ENCODE peak calls at places on chromosome 18, in four cellular contexts. Q is GM23338, N is Panc1, J is HepG2. V is an unnamed sample.

GRCh38 chr18:74139888-74140287 is 7.7 kb downstream of the FBXO15 start:
- ATAC-seq in J (no peak), Q (no peak), N (no peak), V (no peak)

GRCh38 chr18:67665266-67665665 is 148.7 kb upstream of the DSEL start:
- ATAC-seq in Q (no peak), N (no peak), J (no peak), V (no peak)

GRCh38 chr18:46386788-46387187 is 270.2 kb downstream of the LOXHD1 start:
- ATAC-seq in N (no peak), Q (no peak), J (no peak), V (peak)

GRCh38 chr18:49082714-49083688 is 132.2 kb upstream of the SMAD7 start:
- ATAC-seq in Q (no peak), J (no peak), N (no peak), V (no peak)

GRCh38 chr18:10244341-10244740 is 210.1 kb upstream of the APCDD1 start:
- ATAC-seq in Q (no peak), N (no peak), J (no peak), V (no peak)

GRCh38 chr18:10544093-10544748 is 18.4 kb downstream of the NAPG start:
- ATAC-seq in Q (peak), N (no peak), J (peak), V (no peak)

GRCh38 chr18:46264255-46264654 is 160.1 kb downstream of the HAUS1 start:
- ATAC-seq in J (no peak), N (no peak), Q (peak), V (no peak)

GRCh38 chr18:48124857-48125626 is 194.6 kb upstream of the SMAD2 start:
- ATAC-seq in Q (no peak), N (no peak), J (no peak), V (no peak)

GRCh38 chr18:50558948-50559749 is 738 bp upstream of the MAPK4 start:
- ATAC-seq in N (no peak), Q (peak), J (peak), V (no peak)

GRCh38 chr18:69763002-69763401 is 184.7 kb downstream of the CD226 start:
- ATAC-seq in J (no peak), N (no peak), Q (no peak), V (no peak)

GRCh38 chr18:65659312-65659711 is 91.5 kb upstream of the CDH7 start:
- ATAC-seq in Q (no peak), J (no peak), N (no peak), V (no peak)

GRCh38 chr18:26383454-26384270 is 157.4 kb downstream of the TAF4B start:
- ATAC-seq in Q (peak), J (peak), N (peak), V (no peak)

GRCh38 chr18:36338420-36338933 is 41.0 kb downstream of the FHOD3 start:
- ATAC-seq in J (peak), N (no peak), Q (no peak), V (no peak)

GRCh38 chr18:58175122-58175687 is 131.2 kb downstream of the NEDD4L start:
- ATAC-seq in J (peak), N (peak), Q (peak), V (no peak)

GRCh38 chr18:48841381-48842258 is 109.1 kb downstream of the SMAD7 start:
- ATAC-seq in Q (peak), J (peak), N (no peak), V (peak)

GRCh38 chr18:32770651-32771168 is 2.1 kb downstream of the KLHL14 start:
- ATAC-seq in Q (peak), N (no peak), J (peak), V (peak)

GRCh38 chr18:8946046-8946838 is 156.3 kb upstream of the NDUFV2 start:
- ATAC-seq in Q (no peak), N (no peak), J (no peak), V (no peak)

GRCh38 chr18:79797518-79798345 is at the start of gene KCNG2:
- ATAC-seq in J (peak), Q (peak), N (peak), V (no peak)

GRCh38 chr18:35770360-35770759 is 188.8 kb downstream of the GALNT1 start:
- ATAC-seq in J (no peak), N (no peak), Q (no peak), V (no peak)

GRCh38 chr18:56076735-56077134 is 488.7 kb upstream of the TCF4 start:
- ATAC-seq in Q (no peak), J (no peak), N (no peak), V (no peak)

GRCh38 chr18:70195014-70195614 is 10.4 kb downstream of the RTTN start:
- ATAC-seq in J (no peak), Q (no peak), N (no peak), V (no peak)

GRCh38 chr18:79182047-79182713 is 113.0 kb downstream of the ATP9B start:
- ATAC-seq in N (no peak), Q (peak), J (no peak), V (no peak)

GRCh38 chr18:56240405-56240804 is 398.0 kb downstream of the TXNL1 start:
- ATAC-seq in Q (no peak), N (no peak), J (no peak), V (no peak)

GRCh38 chr18:686339-687111 is 25.9 kb downstream of the ENOSF1 start:
- ATAC-seq in N (peak), Q (peak), J (peak), V (no peak)

GRCh38 chr18:13280066-13280795 is 61.7 kb downstream of the LDLRAD4 start:
- ATAC-seq in Q (peak), N (no peak), J (no peak), V (no peak)

GRCh38 chr18:31273812-31274527 is 44.0 kb upstream of the DSG1 start:
- ATAC-seq in N (no peak), J (no peak), Q (no peak), V (no peak)

GRCh38 chr18:9708882-9709877 is 1.1 kb downstream of the RAB31 start:
- ATAC-seq in N (no peak), Q (peak), J (peak), V (no peak)

GRCh38 chr18:50814387-50814786 is 5.4 kb downstream of the MRO start:
- ATAC-seq in J (no peak), N (no peak), Q (no peak), V (no peak)

GRCh38 chr18:53441761-53442414 is 782.6 kb downstream of the MBD2 start:
- ATAC-seq in J (no peak), Q (no peak), N (no peak), V (no peak)

GRCh38 chr18:78865771-78866310 is 113.8 kb upstream of the SALL3 start:
- ATAC-seq in Q (no peak), J (no peak), N (no peak), V (no peak)

GRCh38 chr18:71442830-71443229 is 1101.3 kb downstream of the CBLN2 start:
- ATAC-seq in Q (no peak), N (no peak), J (no peak), V (no peak)

DNA sequence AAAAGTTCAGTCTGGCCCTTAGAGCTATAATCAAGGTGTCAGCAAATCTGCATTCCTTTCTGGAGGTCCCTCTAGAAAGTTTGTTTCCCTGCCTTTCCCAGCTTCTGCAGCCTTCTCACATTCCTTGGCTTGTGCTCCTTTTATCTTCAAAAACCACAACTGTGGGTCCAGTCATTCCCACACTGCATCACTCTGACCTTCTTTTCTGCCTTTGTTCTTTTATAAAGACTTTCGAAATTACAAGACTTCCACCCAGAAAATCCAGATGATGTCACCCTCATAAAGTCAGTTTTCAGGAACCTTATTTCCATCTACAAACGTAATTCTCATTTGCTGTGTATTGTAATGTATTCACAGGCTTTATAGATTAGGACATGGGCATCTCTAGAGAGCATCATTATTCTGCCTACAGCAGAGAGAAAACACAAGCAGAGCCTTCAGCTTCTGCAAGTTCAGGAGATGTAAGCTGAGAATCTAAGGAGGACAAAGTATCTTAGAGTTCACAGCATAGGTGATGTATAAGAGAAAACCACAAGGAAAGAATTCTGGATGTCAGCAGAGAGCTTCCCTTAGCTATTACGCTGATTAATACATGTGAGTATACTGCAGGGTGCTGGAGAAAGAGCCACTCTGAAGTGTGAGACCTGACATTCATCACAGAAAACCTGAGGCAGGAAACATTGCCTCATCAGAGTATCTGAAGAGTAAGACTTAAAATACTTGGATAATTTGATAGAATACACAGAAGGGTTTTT is 1100.2 kb downstream of the CBLN2 start:
- ATAC-seq in N (no peak), J (no peak), Q (no peak), V (no peak)
- TF ChIP-seq POLR2AphosphoS5 in N (no peak), J (no peak), Q (no peak), V (no peak)

GRCh38 chr18:77206676-77207370 is 42.8 kb upstream of the GALR1 start:
- ATAC-seq in J (no peak), N (no peak), Q (no peak), V (peak)
- H3K4me3 ChIP-seq in J (no peak), N (no peak), Q (no peak), V (no peak)

GRCh38 chr18:63316612-63317555 is 2.7 kb downstream of the BCL2 start:
- ATAC-seq in N (no peak), J (no peak), Q (no peak), V (no peak)
- TF ChIP-seq POLR2AphosphoS5 in N (no peak), J (no peak), Q (no peak), V (no peak)

GRCh38 chr18:3059272-3059671 is 46.3 kb upstream of the LPIN2 start:
- ATAC-seq in J (no peak), N (no peak), Q (no peak), V (no peak)
- H3K4me3 ChIP-seq in J (no peak), N (no peak), Q (no peak), V (no peak)

GRCh38 chr18:59764281-59764680 is 67.1 kb upstream of the CCBE1 start:
- ATAC-seq in Q (no peak), J (no peak), N (no peak), V (no peak)

GRCh38 chr18:59769105-59769865 is 72.1 kb upstream of the CCBE1 start:
- ATAC-seq in J (no peak), N (no peak), Q (no peak), V (peak)

GRCh38 chr18:59763541-59764136 is 66.4 kb upstream of the CCBE1 start:
- ATAC-seq in N (no peak), J (no peak), Q (no peak), V (no peak)

GRCh38 chr18:59765343-59765742 is 68.1 kb upstream of the CCBE1 start:
- ATAC-seq in N (no peak), J (no peak), Q (no peak), V (no peak)

GRCh38 chr18:59767732-59768131 is 70.5 kb upstream of the CCBE1 start:
- ATAC-seq in N (no peak), J (no peak), Q (no peak), V (no peak)
- TF ChIP-seq POLR2AphosphoS5 in N (no peak), J (no peak), Q (no peak), V (no peak)

DNA sequence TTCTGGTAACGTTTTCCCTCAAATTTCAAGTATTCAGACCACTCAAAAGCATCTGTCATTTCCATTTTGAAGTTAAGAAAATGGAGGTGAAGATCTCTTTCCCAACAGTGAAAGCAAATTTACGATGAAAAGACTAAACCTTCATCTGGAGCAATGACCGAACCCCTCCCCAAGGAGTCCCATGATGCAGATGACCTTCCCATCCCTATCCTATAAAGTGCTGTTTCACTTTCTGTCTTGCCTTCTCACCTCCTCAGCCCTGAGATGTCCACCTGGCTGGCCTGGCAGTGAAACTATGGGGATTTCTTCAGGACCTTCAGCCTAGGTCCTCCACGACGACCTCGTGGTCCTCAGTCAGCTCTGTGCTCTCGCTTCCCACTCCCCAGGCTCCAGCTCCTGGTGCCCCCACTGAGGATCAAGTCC is 925 bp upstream of the NPC1 start:
- ATAC-seq in N (no peak), Q (no peak), J (no peak), V (no peak)
- H3K4me3 ChIP-seq in N (peak), Q (peak), J (peak), V (peak)

GRCh38 chr18:62758591-62758990 is 43.2 kb downstream of the PHLPP1 start:
- ATAC-seq in Q (peak), J (no peak), N (no peak), V (no peak)
- TF ChIP-seq POLR2AphosphoS5 in Q (no peak), J (no peak), N (no peak), V (no peak)

GRCh38 chr18:5891361-5892215 is 3.7 kb downstream of the TMEM200C start:
- ATAC-seq in N (no peak), Q (no peak), J (no peak), V (no peak)
- H3K4me3 ChIP-seq in N (no peak), Q (peak), J (peak), V (peak)

GRCh38 chr18:77115461-77115907 is 17.1 kb downstream of the MBP start:
- ATAC-seq in N (no peak), J (no peak), Q (no peak), V (no peak)

GRCh38 chr18:77116201-77117080 is 16.1 kb downstream of the MBP start:
- ATAC-seq in N (no peak), J (no peak), Q (no peak), V (no peak)

GRCh38 chr18:77113361-77114069 is 19.1 kb downstream of the MBP start:
- ATAC-seq in N (no peak), Q (peak), J (no peak), V (no peak)

GRCh38 chr18:77114070-77114563 is 18.5 kb downstream of the MBP start:
- ATAC-seq in N (no peak), J (no peak), Q (no peak), V (no peak)

DNA sequence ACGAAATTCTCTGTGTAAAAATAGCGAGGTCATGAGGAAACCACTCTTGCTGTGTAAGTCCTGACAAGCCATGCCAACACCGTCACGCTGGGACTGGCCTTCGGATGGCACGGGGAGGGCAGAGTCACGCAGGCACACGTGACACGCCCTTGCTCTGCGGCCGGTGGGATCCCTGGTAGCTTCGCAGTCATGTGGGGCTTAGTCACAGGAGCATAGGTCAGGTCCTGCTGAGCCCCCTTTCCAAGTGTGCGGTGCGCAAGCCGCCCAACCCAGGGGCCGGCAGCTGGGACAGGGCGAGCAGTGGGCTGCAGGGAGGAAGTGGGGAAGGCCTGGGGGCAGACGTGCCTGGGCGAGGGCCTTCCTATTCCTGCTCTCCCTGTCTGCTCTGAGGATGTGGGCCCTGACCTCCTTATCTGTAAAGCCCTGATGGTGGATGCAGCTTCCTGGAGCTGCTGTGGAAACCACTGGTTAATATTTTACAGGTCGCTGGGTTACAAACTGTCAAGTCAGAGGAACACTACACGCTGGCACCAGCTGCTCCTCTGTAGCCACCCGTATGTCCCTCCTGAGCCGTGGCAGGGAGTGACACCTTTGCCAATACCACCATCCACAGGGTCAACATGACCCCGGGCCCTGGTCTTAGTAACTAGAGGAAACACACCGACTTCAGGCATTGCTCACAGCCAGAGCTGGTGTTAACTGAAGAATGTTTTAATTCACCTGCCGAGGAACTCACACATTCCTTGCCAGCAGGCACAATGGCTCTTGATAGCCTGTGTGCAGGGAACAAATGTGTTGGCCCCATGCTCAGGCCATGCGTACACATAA is 17.8 kb downstream of the MBP start:
- ATAC-seq in J (peak), N (peak), Q (no peak), V (peak)
- TF ChIP-seq POLR2AphosphoS5 in J (peak), N (peak), Q (no peak), V (peak)